ENCODE peak calls at places on chromosomes 5 and 9, in four cellular contexts. A is stimulated activated CD4-positive, alpha-beta T cell treated with anti-CD3 and anti-CD28 coated beads, Interleukin-1b, Interleukin-23, amount 100 ng/mL, for 24 hours; N is WTC11; O is sciatic nerve. P is an unnamed sample.

GRCh38 chr9:33458444-33458843 is 11.1 kb upstream of the AQP3 start:
- DNase-seq in N (no peak), O (no peak), A (no peak), P (no peak)

GRCh38 chr5:53856491-53856890 is 296.1 kb downstream of the NDUFS4 start:
- DNase-seq in A (no peak), N (no peak), O (no peak), P (no peak)

GRCh38 chr9:87107072-87107471 is 159.8 kb upstream of the GAS1 start:
- DNase-seq in O (no peak), A (no peak), N (peak; percentile 33), P (peak; percentile 64)

GRCh38 chr5:109693535-109694152 is 3.9 kb downstream of the MAN2A1 start:
- DNase-seq in O (no peak), N (no peak), A (no peak), P (peak; percentile 56)

GRCh38 chr5:81768960-81769452 is 18.1 kb upstream of the SSBP2 start:
- DNase-seq in N (no peak), A (no peak), O (no peak), P (peak; percentile 90)

GRCh38 chr9:88464851-88465250 is 70.1 kb upstream of the NXNL2 start:
- DNase-seq in N (no peak), A (no peak), O (no peak), P (peak; percentile 19)

GRCh38 chr5:180332051-180332517 is 21.1 kb downstream of the GFPT2 start:
- DNase-seq in A (no peak), N (peak; percentile 86), O (no peak), P (peak; percentile 54)

GRCh38 chr9:978117-978830 is 1.8 kb downstream of the DMRT3 start:
- DNase-seq in O (no peak), A (no peak), N (no peak), P (no peak)

GRCh38 chr5:126354012-126354856 is 69.0 kb upstream of the GRAMD2B start:
- DNase-seq in O (no peak), A (no peak), N (no peak), P (peak; percentile 99)

GRCh38 chr5:165202144-165202910 is 1696.9 kb downstream of the MAT2B start:
- DNase-seq in A (no peak), N (no peak), O (no peak), P (no peak)

GRCh38 chr9:114124666-114125580 is 25.8 kb upstream of the KIF12 start:
- DNase-seq in O (no peak), N (no peak), A (no peak), P (no peak)

GRCh38 chr9:90580576-90580975 is 62.0 kb downstream of the DIRAS2 start:
- DNase-seq in O (no peak), A (no peak), N (no peak), P (no peak)

GRCh38 chr5:89351232-89351631 is 468.2 kb upstream of the MEF2C start:
- DNase-seq in O (no peak), A (no peak), N (no peak), P (peak; percentile 83)

GRCh38 chr5:156942064-156942463 is 21.0 kb downstream of the TIMD4 start:
- DNase-seq in A (no peak), N (no peak), O (no peak), P (no peak)

GRCh38 chr5:15587941-15588340 is 88.0 kb downstream of the FBXL7 start:
- DNase-seq in N (no peak), A (no peak), O (no peak), P (no peak)

GRCh38 chr5:181221792-181222629 is 1.1 kb upstream of the TRIM41 start:
- DNase-seq in N (peak; percentile 99), O (peak; percentile 98), A (peak; percentile 99), P (peak; percentile 96)

GRCh38 chr5:57298985-57299491 is 125.2 kb downstream of the GPBP1 start:
- DNase-seq in A (peak; percentile 23), O (no peak), N (peak; percentile 12), P (peak; percentile 78)

GRCh38 chr5:134092875-134093274 is 21.6 kb upstream of the TCF7 start:
- DNase-seq in N (no peak), A (no peak), O (no peak), P (peak; percentile 50)

GRCh38 chr5:90037646-90038045 is 371.9 kb downstream of the CETN3 start:
- DNase-seq in N (no peak), A (no peak), O (no peak), P (peak; percentile 95)

GRCh38 chr5:91090995-91091394 is 292.1 kb downstream of the ARRDC3 start:
- DNase-seq in A (no peak), N (no peak), O (no peak), P (no peak)

GRCh38 chr9:129739432-129739831 is 13.4 kb downstream of the PTGES start:
- DNase-seq in O (no peak), A (no peak), N (no peak), P (no peak)

GRCh38 chr5:15702102-15702501 is 202.1 kb downstream of the FBXL7 start:
- DNase-seq in A (no peak), N (no peak), O (no peak), P (peak; percentile 47)

GRCh38 chr9:35508069-35508468 is 18.2 kb downstream of the RUSC2 start:
- DNase-seq in O (no peak), A (no peak), N (no peak), P (no peak)

GRCh38 chr9:137371966-137372651 is 50.9 kb downstream of the EXD3 start:
- DNase-seq in O (peak; percentile 40), A (no peak), N (peak; percentile 9), P (no peak)

GRCh38 chr5:176904276-176904675 is 5.1 kb upstream of the HK3 start:
- DNase-seq in O (no peak), A (no peak), N (no peak), P (no peak)

GRCh38 chr5:138824516-138824915 is 50.6 kb downstream of the LRRTM2 start:
- DNase-seq in A (no peak), N (no peak), O (no peak), P (no peak)

GRCh38 chr9:95077053-95077765 is 240.3 kb downstream of the FANCC start:
- DNase-seq in A (no peak), N (no peak), O (peak; percentile 55), P (no peak)

GRCh38 chr9:115333671-115334070 is 215.7 kb upstream of the TNC start:
- DNase-seq in N (no peak), A (no peak), O (no peak), P (peak; percentile 3)

GRCh38 chr9:4615778-4616177 is 46.3 kb upstream of the PLPP6 start:
- DNase-seq in N (no peak), A (no peak), O (no peak), P (no peak)

GRCh38 chr9:94645901-94646300 is 6.6 kb upstream of the FBP1 start:
- DNase-seq in O (no peak), N (no peak), A (no peak), P (no peak)

GRCh38 chr5:150309101-150309897 is 6.6 kb upstream of the ARSI start:
- DNase-seq in O (no peak), A (no peak), N (no peak), P (no peak)

GRCh38 chr9:1458503-1458902 is 408.3 kb downstream of the DMRT2 start:
- DNase-seq in N (no peak), A (no peak), O (no peak), P (peak; percentile 67)

GRCh38 chr9:74973714-74974113 is 21.0 kb upstream of the C9orf40 start:
- DNase-seq in N (no peak), O (no peak), A (no peak), P (no peak)

GRCh38 chr5:172830876-172831662 is 3.0 kb upstream of the ERGIC1 start:
- DNase-seq in O (peak; percentile 51), A (no peak), N (no peak), P (peak; percentile 78)

GRCh38 chr5:63145167-63145566 is 566.5 kb downstream of the LRRC70 start:
- DNase-seq in N (no peak), O (no peak), A (no peak), P (no peak)

GRCh38 chr9:36163049-36163839 is 5.9 kb upstream of the CCIN start:
- DNase-seq in O (peak; percentile 79), N (peak; percentile 87), A (no peak), P (peak; percentile 92)

GRCh38 chr5:157976429-157976828 is 117.5 kb upstream of the CLINT1 start:
- DNase-seq in O (no peak), N (no peak), A (no peak), P (no peak)